ENCODE peak calls at places on chromosomes 7 and 10, in eight cellular contexts. M is HepG2; H is stomach; U is GM23338; L is CD8-positive, alpha-beta T cell; T is tibial artery; I is pancreas; N is transverse colon. O is an unnamed sample. For H3K27me3, the result is how much of the 10 kb centered on the place peaks cover.

GRCh38 chr10:91598211-91598981 is 34.5 kb downstream of the PPP1R3C start:
- DNase-seq in M (no peak), H (no peak), U (no peak), L (no peak), T (no peak), I (no peak), N (no peak), O (no peak)

GRCh38 chr7:66790219-66790618 is 49.7 kb downstream of the RABGEF1 start:
- DNase-seq in M (no peak), H (no peak), U (no peak), L (no peak), T (no peak), I (no peak), N (no peak), O (no peak)

GRCh38 chr7:6252310-6252709 is 20.1 kb downstream of the CYTH3 start:
- DNase-seq in M (no peak), H (no peak), U (no peak), L (no peak), T (no peak), I (no peak), N (no peak), O (no peak)

GRCh38 chr7:76260171-76260703 is 42.2 kb upstream of the HSPB1 start:
- DNase-seq in M (peak), H (no peak), U (peak), L (peak), T (no peak), I (no peak), N (no peak), O (peak)

GRCh38 chr10:45433716-45434469 is 59.9 kb downstream of the ALOX5 start:
- DNase-seq in M (no peak), H (no peak), U (no peak), L (no peak), T (no peak), I (no peak), N (peak), O (no peak)

GRCh38 chr7:149310113-149310836 is 48.3 kb downstream of the ZNF783 start:
- DNase-seq in M (peak), H (no peak), U (peak), L (no peak), T (no peak), I (no peak), N (no peak), O (no peak)

GRCh38 chr7:124462249-124462648 is 303.3 kb downstream of the GPR37 start:
- DNase-seq in M (no peak), H (no peak), U (no peak), L (no peak), T (no peak), I (no peak), N (no peak), O (no peak)

GRCh38 chr7:25095516-25096345 is 29.3 kb downstream of the CYCS start:
- DNase-seq in M (peak), H (no peak), U (no peak), L (no peak), T (no peak), I (no peak), N (no peak), O (no peak)

GRCh38 chr10:69558559-69558958 is 14.7 kb downstream of the NEUROG3 start:
- DNase-seq in M (no peak), H (no peak), U (no peak), L (peak), T (no peak), I (no peak), N (no peak), O (no peak)

GRCh38 chr7:105932835-105933477 is 30.1 kb upstream of the CDHR3 start:
- DNase-seq in M (no peak), H (no peak), U (peak), L (no peak), T (no peak), I (no peak), N (peak), O (no peak)

GRCh38 chr10:100836891-100837290 is 75.9 kb upstream of the SLF2 start:
- DNase-seq in M (no peak), H (no peak), U (no peak), L (no peak), T (no peak), I (no peak), N (no peak), O (no peak)

GRCh38 chr10:30984563-30985328 is 46.9 kb downstream of the ZNF438 start:
- DNase-seq in M (no peak), H (no peak), U (no peak), L (no peak), T (no peak), I (no peak), N (no peak), O (no peak)

GRCh38 chr10:118246340-118247247 is 95.5 kb downstream of the FAM204A start:
- DNase-seq in M (no peak), H (no peak), U (peak), L (no peak), T (no peak), I (no peak), N (no peak), O (no peak)
- H3K27me3 ChIP-seq in M (under half), H (half or more), U (half or more), L (under half), T (under half), I (under half), N (half or more), O (under half)

GRCh38 chr7:46603296-46603701 is 682.2 kb upstream of the IGFBP3 start:
- DNase-seq in M (no peak), H (no peak), U (no peak), L (no peak), T (peak), I (no peak), N (no peak), O (no peak)
- H3K27ac ChIP-seq in M (no peak), H (peak), U (no peak), L (no peak), T (peak), I (no peak), N (peak), O (no peak)

GRCh38 chr10:62492012-62492869 is 118.1 kb downstream of the ZNF365 start:
- DNase-seq in M (peak), H (no peak), U (peak), L (no peak), T (no peak), I (no peak), N (no peak), O (no peak)
- TF ChIP-seq CTCF in M (peak), H (peak), U (peak), L (peak), T (peak), I (peak), N (peak), O (peak)

GRCh38 chr7:50306491-50307367 is 2.2 kb downstream of the IKZF1 start:
- DNase-seq in M (no peak), H (no peak), U (no peak), L (no peak), T (no peak), I (no peak), N (no peak), O (no peak)
- H3K27me3 ChIP-seq in M (half or more), H (under half), U (half or more), L (under half), T (under half), I (under half), N (under half), O (under half)

DNA sequence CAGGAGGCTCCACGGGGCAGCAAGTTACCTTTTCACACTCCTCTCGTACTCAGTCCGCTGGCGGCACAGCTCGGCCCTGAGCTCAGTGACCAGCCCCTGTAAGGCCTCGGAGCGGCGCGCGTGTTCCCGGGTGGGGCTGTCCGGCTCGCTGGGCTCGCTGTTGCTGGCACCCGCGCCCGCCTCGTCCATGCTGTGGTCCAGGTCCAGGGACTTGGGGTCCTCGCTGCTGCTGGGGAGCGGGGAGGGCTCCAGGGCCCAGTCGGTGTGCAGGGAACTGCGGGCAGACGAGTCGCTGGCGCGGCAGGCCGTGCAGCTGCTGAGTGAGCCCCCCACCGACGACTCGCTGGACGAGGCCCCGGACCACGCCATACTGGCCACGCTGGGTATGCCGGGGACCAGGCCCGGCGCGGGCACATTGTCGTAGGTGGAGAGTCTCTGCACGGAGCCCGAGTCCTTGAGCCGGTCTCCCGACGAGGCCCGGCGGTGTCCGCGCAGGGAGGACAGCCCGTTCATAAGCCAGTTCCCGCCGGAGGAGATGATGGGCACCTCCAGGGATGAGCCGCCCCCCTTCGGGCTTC is 143.8 kb downstream of the MAPK8 start:
- DNase-seq in M (no peak), H (peak), U (no peak), L (no peak), T (peak), I (no peak), N (no peak), O (no peak)
- H3K27ac ChIP-seq in M (no peak), H (no peak), U (no peak), L (no peak), T (no peak), I (no peak), N (no peak), O (no peak)

DNA sequence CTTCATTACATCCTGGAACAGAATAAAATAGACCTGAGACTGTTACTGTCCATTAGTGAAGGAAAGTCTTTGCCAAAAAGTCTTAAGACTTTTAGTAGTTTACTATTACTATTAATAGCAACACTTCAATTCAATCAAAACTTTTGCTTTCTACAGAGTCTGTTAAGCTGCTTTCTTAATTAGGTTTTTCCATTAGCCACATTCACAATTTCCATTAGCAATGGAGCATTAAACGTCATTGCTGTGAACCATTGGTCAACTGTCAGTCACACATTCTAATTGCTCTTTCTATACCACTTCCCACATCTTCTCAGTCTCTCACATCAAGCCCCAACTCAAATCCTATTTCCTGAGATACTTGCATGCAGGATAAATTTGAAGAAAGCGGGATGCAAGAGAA is 736.6 kb upstream of the SORCS1 start:
- DNase-seq in M (no peak), H (no peak), U (no peak), L (no peak), T (no peak), I (no peak), N (no peak), O (no peak)
- TF ChIP-seq CTCF in M (no peak), H (no peak), U (no peak), L (no peak), T (no peak), I (no peak), N (no peak), O (no peak)

GRCh38 chr7:46764100-46764941 is 817.6 kb downstream of the TNS3 start:
- DNase-seq in M (no peak), H (peak), U (no peak), L (no peak), T (peak), I (no peak), N (no peak), O (no peak)
- H3K27me3 ChIP-seq in M (under half), H (under half), U (under half), L (under half), T (under half), I (under half), N (under half), O (under half)

GRCh38 chr10:79451046-79451699 is 5.7 kb upstream of the ZCCHC24 start:
- DNase-seq in M (no peak), H (no peak), U (no peak), L (no peak), T (peak), I (no peak), N (no peak), O (no peak)
- H3K27ac ChIP-seq in M (no peak), H (peak), U (no peak), L (no peak), T (no peak), I (no peak), N (no peak), O (no peak)

GRCh38 chr10:103712898-103713498 is 142.4 kb downstream of the SH3PXD2A start:
- DNase-seq in M (peak), H (peak), U (peak), L (peak), T (peak), I (peak), N (peak), O (peak)

GRCh38 chr10:103712146-103712545 is 143.2 kb downstream of the SH3PXD2A start:
- DNase-seq in M (no peak), H (no peak), U (no peak), L (no peak), T (no peak), I (no peak), N (no peak), O (no peak)

GRCh38 chr10:103709341-103709920 is 145.9 kb downstream of the SH3PXD2A start:
- DNase-seq in M (no peak), H (no peak), U (no peak), L (no peak), T (no peak), I (no peak), N (no peak), O (no peak)

GRCh38 chr10:103710490-103710889 is 144.9 kb downstream of the SH3PXD2A start:
- DNase-seq in M (no peak), H (no peak), U (no peak), L (no peak), T (no peak), I (no peak), N (no peak), O (no peak)

GRCh38 chr10:103711351-103711994 is 143.9 kb downstream of the SH3PXD2A start:
- DNase-seq in M (no peak), H (no peak), U (peak), L (no peak), T (no peak), I (no peak), N (no peak), O (no peak)
- TF ChIP-seq CTCF in M (no peak), H (no peak), U (peak), L (no peak), T (no peak), I (no peak), N (peak), O (no peak)

GRCh38 chr10:99533496-99534455 is 1.0 kb downstream of the NKX2-3 start:
- DNase-seq in M (no peak), H (no peak), U (peak), L (no peak), T (no peak), I (no peak), N (no peak), O (no peak)
- H3K27me3 ChIP-seq in M (half or more), H (half or more), U (half or more), L (under half), T (half or more), I (half or more), N (half or more), O (half or more)